ENCODE peak calls at places on chromosomes 5 and 9, in seven cellular contexts. R is stomach, U is GM12892, P is erythroblast, T is ovary, Q is A549, A is lower leg skin. K is an unnamed sample.

GRCh38 chr5:180137401-180138213 is 66.0 kb upstream of the RNF130 start:
- DNase-seq in T (no peak), P (no peak), R (peak), U (no peak), A (peak), Q (no peak), K (no peak)

GRCh38 chr9:4243113-4243512 is 56.8 kb downstream of the GLIS3 start:
- DNase-seq in P (no peak), U (no peak), T (no peak), R (no peak), A (no peak), Q (no peak), K (no peak)

GRCh38 chr5:65722575-65723424 is 795 bp downstream of the NLN start:
- DNase-seq in T (no peak), R (no peak), Q (peak), A (no peak), P (peak), U (peak), K (peak)

GRCh38 chr9:92747459-92748232 is 17.0 kb downstream of the BICD2 start:
- DNase-seq in Q (no peak), T (no peak), A (peak), R (no peak), U (no peak), P (no peak), K (peak)

GRCh38 chr5:83927140-83927733 is 206.6 kb upstream of the HAPLN1 start:
- DNase-seq in A (peak), U (no peak), R (peak), P (peak), T (no peak), Q (peak), K (peak)

GRCh38 chr9:1296331-1296730 is 246.2 kb downstream of the DMRT2 start:
- DNase-seq in Q (no peak), T (no peak), A (no peak), U (no peak), R (no peak), P (no peak), K (no peak)

GRCh38 chr9:35350827-35351549 is 138.9 kb upstream of the RUSC2 start:
- DNase-seq in P (no peak), Q (no peak), R (no peak), T (no peak), A (no peak), U (no peak), K (no peak)

GRCh38 chr5:172187118-172188032 is 649 bp downstream of the STK10 start:
- DNase-seq in P (peak), A (peak), T (peak), R (peak), Q (peak), U (peak), K (peak)

GRCh38 chr5:67350185-67350584 is 153.6 kb upstream of the CD180 start:
- DNase-seq in Q (no peak), U (no peak), P (no peak), T (no peak), R (no peak), A (no peak), K (no peak)

GRCh38 chr9:79583957-79584654 is 12.3 kb downstream of the TLE4 start:
- DNase-seq in A (no peak), Q (no peak), T (no peak), R (no peak), P (peak), U (no peak), K (no peak)

GRCh38 chr5:31193591-31194457 is at the start of gene CDH6:
- DNase-seq in P (no peak), T (no peak), A (no peak), R (no peak), U (no peak), Q (peak), K (no peak)

GRCh38 chr9:121889990-121890563 is 203.0 kb downstream of the TTLL11 start:
- DNase-seq in U (no peak), A (peak), T (no peak), Q (no peak), P (no peak), R (no peak), K (peak)

GRCh38 chr9:119559986-119560385 is 190.8 kb upstream of the BRINP1 start:
- DNase-seq in U (no peak), Q (no peak), R (no peak), A (no peak), T (no peak), P (no peak), K (no peak)

GRCh38 chr9:23431459-23431858 is 394.6 kb downstream of the ELAVL2 start:
- DNase-seq in U (no peak), P (no peak), R (no peak), A (no peak), Q (no peak), T (no peak), K (no peak)
- TF ChIP-seq POLR2A in U (no peak), P (no peak), R (no peak), A (no peak), Q (no peak), T (no peak), K (no peak)

DNA sequence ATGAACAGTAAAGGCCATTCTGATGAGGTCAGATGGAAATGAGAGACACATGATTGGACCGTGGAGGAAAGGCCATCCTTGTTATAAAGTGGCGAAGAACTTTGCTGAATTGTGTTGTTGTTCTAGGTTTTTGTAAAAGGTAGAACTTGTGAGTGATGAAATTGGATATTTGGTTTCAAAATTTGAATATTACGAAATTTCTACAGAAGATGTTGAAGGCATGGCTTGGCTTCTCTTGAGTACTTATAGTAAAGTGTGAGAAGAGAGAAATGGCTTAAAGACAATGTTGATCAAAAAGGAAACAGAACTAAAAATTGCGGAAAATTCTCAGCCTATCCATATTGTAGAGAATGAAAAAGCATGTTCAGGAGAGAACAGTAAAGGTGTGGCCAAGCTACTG is 166.6 kb upstream of the S1PR3 start:
- DNase-seq in P (no peak), Q (no peak), R (no peak), A (no peak), U (no peak), T (no peak), K (no peak)
- TF ChIP-seq POLR2A in P (no peak), Q (no peak), R (no peak), A (no peak), U (no peak), T (no peak), K (no peak)

DNA sequence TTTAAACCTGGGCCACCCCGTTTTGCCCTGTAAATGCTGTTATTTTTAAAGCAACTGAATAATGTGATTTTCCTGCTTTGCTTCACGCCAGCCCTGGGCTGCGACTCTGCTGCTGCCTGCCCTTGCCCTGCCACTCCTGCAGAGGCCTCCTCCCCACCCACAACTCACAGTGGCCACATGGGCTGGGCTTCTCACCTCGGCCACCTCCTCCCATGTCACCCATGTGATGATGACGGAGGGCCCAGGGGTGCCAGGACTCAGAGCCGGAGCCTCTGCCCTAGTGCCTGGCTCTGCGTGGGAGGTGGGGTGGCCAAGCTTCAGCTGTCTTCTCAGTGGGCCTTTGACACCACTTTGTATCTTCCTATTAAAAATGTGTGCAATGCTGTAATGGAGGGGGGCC is 48.1 kb upstream of the NKD2 start:
- DNase-seq in P (no peak), T (no peak), A (no peak), U (no peak), R (no peak), Q (no peak), K (no peak)
- TF ChIP-seq POLR2A in P (no peak), T (no peak), A (no peak), U (no peak), R (no peak), Q (no peak), K (no peak)

GRCh38 chr5:133811168-133811567 is 157.3 kb downstream of the C5orf15 start:
- DNase-seq in A (no peak), R (no peak), Q (no peak), T (no peak), U (no peak), P (no peak), K (no peak)
- TF ChIP-seq POLR2A in A (no peak), R (no peak), Q (no peak), T (no peak), U (no peak), P (no peak), K (no peak)

DNA sequence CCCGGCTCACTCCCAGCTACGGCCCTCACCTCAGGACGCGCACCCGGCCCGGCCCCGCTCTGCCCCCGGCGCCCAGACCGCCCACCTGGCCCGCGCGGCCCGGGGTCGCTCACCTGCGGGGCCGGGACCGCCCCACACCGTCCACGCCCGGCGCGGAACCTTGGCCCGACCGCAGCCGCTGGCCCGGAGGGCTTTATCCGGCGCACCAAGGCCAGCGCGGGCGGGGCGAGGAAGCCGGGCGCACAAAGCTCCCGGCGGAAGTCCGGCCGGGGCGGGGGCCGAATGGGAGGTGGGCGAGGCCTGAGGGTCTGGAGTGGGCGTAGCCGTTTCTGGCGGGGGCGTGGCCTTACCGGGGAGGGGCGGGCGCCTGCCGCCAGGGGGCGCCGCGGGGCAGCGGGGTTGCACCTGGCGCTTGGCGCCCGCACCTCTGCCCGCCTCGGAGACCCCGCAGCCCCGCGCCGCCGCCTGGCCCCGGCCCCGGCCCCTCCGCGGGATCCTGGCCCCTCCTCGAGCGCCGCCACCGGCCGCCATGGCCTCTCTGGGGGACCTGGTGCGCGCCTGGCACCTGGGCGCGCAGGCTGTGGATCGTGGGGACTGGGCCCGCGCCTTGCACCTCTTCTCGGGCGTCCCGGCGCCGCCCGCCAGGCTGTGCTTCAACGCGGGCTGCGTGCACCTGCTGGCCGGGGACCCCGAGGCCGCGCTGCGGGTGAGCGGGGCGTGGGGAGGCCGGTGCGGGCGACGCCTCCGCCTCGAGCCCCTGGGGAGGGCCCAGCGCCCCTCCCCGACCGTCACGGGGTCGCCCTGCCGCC is at the start of the genes EXD3 and NOXA1:
- DNase-seq in R (peak), T (peak), P (peak), U (peak), A (peak), Q (peak), K (peak)
- TF ChIP-seq POLR2A in R (no peak), T (peak), P (no peak), U (peak), A (no peak), Q (peak), K (peak)

GRCh38 chr5:126680215-126680817 is 79.6 kb downstream of the PHAX start:
- DNase-seq in P (peak), Q (no peak), A (no peak), R (no peak), U (no peak), T (no peak), K (no peak)
- TF ChIP-seq POLR2A in P (peak), Q (no peak), A (no peak), R (no peak), U (no peak), T (no peak), K (no peak)

GRCh38 chr5:177133845-177134652 is 476 bp downstream of the NSD1 start:
- DNase-seq in R (peak), T (peak), Q (peak), P (peak), A (no peak), U (no peak), K (no peak)
- TF ChIP-seq POLR2A in R (no peak), T (no peak), Q (peak), P (no peak), A (no peak), U (peak), K (no peak)

GRCh38 chr9:7799234-7799933 is at the start of gene DMAC1:
- DNase-seq in Q (peak), U (peak), T (peak), P (peak), R (peak), A (peak), K (peak)
- TF ChIP-seq POLR2A in Q (peak), U (peak), T (no peak), P (peak), R (no peak), A (no peak), K (no peak)